ENCODE peak calls at places on chromosomes 4 and X, in eight cellular contexts. X, E, I, K, S, U, L and T are unnamed samples.

GRCh38 chr4:88335092-88335665 is 43.5 kb upstream of the HERC6 start:
- DNase-seq in I (no peak), S (no peak), K (no peak), E (no peak), X (peak; percentile 18), U (no peak), L (no peak), T (no peak)

GRCh38 chr4:180913750-180914149 is 1329.5 kb upstream of the TENM3 start:
- DNase-seq in X (no peak), E (no peak), L (peak; percentile 1), S (no peak), I (no peak), U (no peak), K (no peak), T (no peak)

GRCh38 chrX:71181558-71181909 is 36.9 kb downstream of the NLGN3 start:
- DNase-seq in S (no peak), X (peak; percentile 23), U (no peak), E (peak; percentile 40), I (no peak), K (no peak), L (no peak), T (no peak)

GRCh38 chr4:123819362-123820035 is 422.9 kb downstream of the SPRY1 start:
- DNase-seq in I (no peak), S (no peak), L (no peak), E (no peak), U (no peak), K (no peak), X (no peak), T (no peak)

GRCh38 chr4:125317526-125317880 is 2.7 kb downstream of the FAT4 start:
- DNase-seq in U (peak; percentile 76), S (peak; percentile 52), K (peak; percentile 59), X (peak; percentile 22), I (no peak), E (no peak), L (peak; percentile 37), T (no peak)

GRCh38 chrX:43589735-43590515 is 66.2 kb upstream of the MAOA start:
- DNase-seq in K (no peak), U (no peak), S (no peak), I (no peak), E (no peak), L (no peak), X (no peak), T (no peak)

GRCh38 chrX:124328765-124329164 is 3.7 kb upstream of the TEX13D start:
- DNase-seq in E (no peak), I (no peak), X (no peak), L (no peak), K (no peak), S (no peak), U (no peak), T (no peak)

GRCh38 chrX:40778861-40779575 is 43.7 kb upstream of the MED14 start:
- DNase-seq in S (no peak), E (no peak), K (no peak), U (no peak), X (no peak), L (no peak), I (no peak), T (no peak)

GRCh38 chrX:112946227-112946626 is 105.6 kb upstream of the AMOT start:
- DNase-seq in I (no peak), S (no peak), K (no peak), E (no peak), L (no peak), X (no peak), U (no peak), T (no peak)

GRCh38 chr4:84503495-84504437 is 4.7 kb upstream of the NKX6-1 start:
- DNase-seq in U (no peak), K (no peak), E (no peak), I (no peak), X (no peak), S (no peak), L (no peak), T (peak; percentile 21)

GRCh38 chr4:99845179-99845578 is 28.6 kb downstream of the DAPP1 start:
- DNase-seq in K (no peak), E (no peak), L (no peak), U (no peak), I (no peak), X (no peak), S (no peak), T (no peak)

GRCh38 chr4:40245794-40246546 is 49.1 kb downstream of the RHOH start:
- DNase-seq in K (no peak), S (no peak), L (no peak), E (no peak), U (no peak), I (no peak), X (no peak), T (no peak)

GRCh38 chr4:180009316-180009715 is 2233.9 kb upstream of the TENM3 start:
- DNase-seq in S (no peak), E (no peak), U (no peak), I (no peak), L (no peak), K (no peak), X (no peak), T (no peak)

GRCh38 chr4:96102541-96103018 is 262.7 kb downstream of the PDHA2 start:
- DNase-seq in I (no peak), L (no peak), K (no peak), X (no peak), S (no peak), U (no peak), E (no peak), T (no peak)

GRCh38 chr4:26574563-26574962 is 9.3 kb upstream of the TBC1D19 start:
- DNase-seq in K (no peak), U (no peak), S (no peak), I (no peak), E (no peak), X (no peak), L (no peak), T (no peak)

DNA sequence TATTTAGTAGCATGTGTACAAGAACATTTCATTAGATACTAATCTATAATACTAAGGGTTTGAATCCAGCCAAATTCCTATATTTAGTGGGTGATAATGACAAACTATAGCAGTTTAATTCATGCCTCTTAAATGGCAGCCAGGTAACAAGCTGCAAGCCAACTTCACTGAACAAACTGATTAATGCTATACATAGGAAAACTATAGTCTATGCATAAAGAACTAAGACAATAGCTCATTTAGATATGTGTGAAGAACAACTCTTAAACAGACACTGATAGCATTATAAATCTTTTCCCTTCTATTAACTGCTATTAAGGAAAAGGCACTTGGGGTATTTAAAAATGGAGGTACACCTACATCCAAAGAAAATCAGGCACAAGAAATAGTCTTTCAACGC is 19.1 kb downstream of the ACSL1 start:
- DNase-seq in U (no peak), X (no peak), L (no peak), I (no peak), E (no peak), S (no peak), K (no peak), T (no peak)
- H3K27ac ChIP-seq in U (no peak overlapping the region), X (peak overlapping the region; percentile 68), L (no peak overlapping the region), I (no peak overlapping the region), E (no peak overlapping the region), S (peak overlapping the region; percentile 32), K (peak overlapping the region; percentile 91), T (no peak overlapping the region)

GRCh38 chr4:155415662-155416061 is 38.9 kb upstream of the MAP9 start:
- DNase-seq in I (no peak), K (no peak), E (no peak), X (no peak), S (no peak), L (no peak), U (no peak), T (no peak)
- H3K27me3 ChIP-seq in I (no peaks in the 10 kb centered on the region), K (no peaks in the 10 kb centered on the region), E (peaks cover 3% of the 10 kb centered on the region), X (no peaks in the 10 kb centered on the region), S (no peaks in the 10 kb centered on the region), L (no peaks in the 10 kb centered on the region), U (no peaks in the 10 kb centered on the region), T (no peaks in the 10 kb centered on the region)

GRCh38 chr4:30768278-30768677 is 48.1 kb downstream of the PCDH7 start:
- DNase-seq in K (no peak), L (no peak), I (no peak), S (no peak), U (no peak), E (no peak), X (no peak), T (no peak)

GRCh38 chr4:30767147-30767546 is 47.0 kb downstream of the PCDH7 start:
- DNase-seq in I (no peak), S (no peak), U (no peak), L (no peak), K (no peak), E (no peak), X (no peak), T (no peak)

GRCh38 chr4:30769093-30769492 is 48.9 kb downstream of the PCDH7 start:
- DNase-seq in L (no peak), S (no peak), I (no peak), K (no peak), X (no peak), U (peak; percentile 71), E (no peak), T (no peak)

GRCh38 chr4:30765022-30765421 is 44.9 kb downstream of the PCDH7 start:
- DNase-seq in S (no peak), X (no peak), L (no peak), E (no peak), I (no peak), U (no peak), K (no peak), T (no peak)

DNA sequence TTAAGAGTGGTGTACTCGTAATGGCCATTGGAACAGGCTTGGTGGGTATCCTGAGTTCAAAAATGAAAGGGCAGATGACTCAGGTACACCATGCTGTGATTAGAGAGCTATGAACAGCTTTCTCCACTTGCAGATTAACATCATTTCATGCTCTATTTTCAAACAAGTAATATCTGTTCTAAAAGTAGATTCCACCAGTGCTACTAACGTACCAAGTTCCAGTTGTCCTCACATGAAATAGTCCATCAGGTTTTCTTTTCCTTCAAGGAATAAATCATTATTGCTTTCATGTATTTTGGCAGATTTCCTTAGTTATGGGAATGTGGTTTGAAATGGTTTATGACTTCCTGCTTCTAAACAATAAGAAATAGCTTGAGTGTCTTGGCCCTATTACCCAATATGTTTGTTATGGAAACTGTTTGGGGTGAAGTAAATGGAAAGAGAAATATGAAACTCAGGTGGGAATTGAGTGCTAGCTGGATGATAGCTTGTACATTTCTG is 49.9 kb downstream of the PCDH7 start:
- DNase-seq in L (no peak), U (no peak), X (no peak), S (no peak), I (no peak), K (no peak), E (no peak), T (no peak)
- H3K27ac ChIP-seq in L (no peak overlapping the region), U (no peak overlapping the region), X (no peak overlapping the region), S (no peak overlapping the region), I (no peak overlapping the region), K (no peak overlapping the region), E (no peak overlapping the region), T (no peak overlapping the region)

GRCh38 chr4:8070751-8071718 is 87.6 kb downstream of the ABLIM2 start:
- DNase-seq in L (no peak), S (peak; percentile 35), E (no peak), K (peak; percentile 81), X (no peak), U (no peak), I (no peak), T (no peak)

GRCh38 chr4:8067945-8068894 is 90.4 kb downstream of the ABLIM2 start:
- DNase-seq in K (peak; percentile 39), X (no peak), S (peak; percentile 27), U (no peak), I (no peak), L (no peak), E (no peak), T (no peak)

GRCh38 chr4:8071741-8072140 is 86.9 kb downstream of the ABLIM2 start:
- DNase-seq in K (peak; percentile 73), L (no peak), S (peak; percentile 30), U (no peak), E (no peak), X (no peak), I (no peak), T (no peak)

GRCh38 chr4:8067274-8067936 is 91.2 kb downstream of the ABLIM2 start:
- DNase-seq in X (no peak), E (no peak), K (no peak), S (no peak), U (no peak), L (no peak), I (no peak), T (no peak)

GRCh38 chr4:8069102-8069752 is 89.4 kb downstream of the ABLIM2 start:
- DNase-seq in X (no peak), S (peak; percentile 45), K (peak; percentile 32), L (no peak), E (no peak), I (no peak), U (no peak), T (no peak)
- H3K27me3 ChIP-seq in X (no peaks in the 10 kb centered on the region), S (peaks cover 4% of the 10 kb centered on the region), K (no peaks in the 10 kb centered on the region), L (peaks cover 59% of the 10 kb centered on the region), E (no peaks in the 10 kb centered on the region), I (no peaks in the 10 kb centered on the region), U (no peaks in the 10 kb centered on the region), T (peaks cover 48% of the 10 kb centered on the region)